ENCODE peak calls at places on chromosomes 6 and 20, in eight cellular contexts. One of them, this sample, is unnamed.

GRCh38 chr20:62929051-62929538 is 2.8 kb upstream of the DIDO1 start:
- DNase-seq in astrocyte of the cerebellum: no peak
- DNase-seq in GM13977: peak
- DNase-seq in AG08395: peak
- DNase-seq in NCI-H2107: no peak
- DNase-seq in activated CD4-positive, alpha-beta T cell treated with anti-CD3 and anti-CD28 coated beads, Interleukin-2, amount 10 ng/mL, durations not matched to agents 7 days and 5 days: peak
- DNase-seq in tibial artery: peak
- DNase-seq in frontal cortex: peak
- DNase-seq in this sample: no peak

GRCh38 chr20:16701296-16701695 is 28.5 kb upstream of the SNRPB2 start:
- DNase-seq in AG08395: peak
- DNase-seq in frontal cortex: no peak
- DNase-seq in tibial artery: no peak
- DNase-seq in GM13977: no peak
- DNase-seq in NCI-H2107: no peak
- DNase-seq in activated CD4-positive, alpha-beta T cell treated with anti-CD3 and anti-CD28 coated beads, Interleukin-2, amount 10 ng/mL, durations not matched to agents 7 days and 5 days: peak
- DNase-seq in astrocyte of the cerebellum: no peak
- DNase-seq in this sample: no peak

GRCh38 chr6:5671604-5672559 is 334.8 kb downstream of the NRN1 start:
- DNase-seq in NCI-H2107: no peak
- DNase-seq in AG08395: peak
- DNase-seq in frontal cortex: no peak
- DNase-seq in activated CD4-positive, alpha-beta T cell treated with anti-CD3 and anti-CD28 coated beads, Interleukin-2, amount 10 ng/mL, durations not matched to agents 7 days and 5 days: no peak
- DNase-seq in astrocyte of the cerebellum: no peak
- DNase-seq in GM13977: peak
- DNase-seq in tibial artery: peak
- DNase-seq in this sample: no peak

GRCh38 chr6:114170958-114171387 is 171.8 kb downstream of the HS3ST5 start:
- DNase-seq in AG08395: no peak
- DNase-seq in frontal cortex: no peak
- DNase-seq in tibial artery: no peak
- DNase-seq in GM13977: no peak
- DNase-seq in NCI-H2107: no peak
- DNase-seq in astrocyte of the cerebellum: no peak
- DNase-seq in activated CD4-positive, alpha-beta T cell treated with anti-CD3 and anti-CD28 coated beads, Interleukin-2, amount 10 ng/mL, durations not matched to agents 7 days and 5 days: no peak
- DNase-seq in this sample: no peak

GRCh38 chr20:40195742-40196141 is 493.3 kb downstream of the MAFB start:
- DNase-seq in tibial artery: no peak
- DNase-seq in NCI-H2107: no peak
- DNase-seq in GM13977: no peak
- DNase-seq in frontal cortex: no peak
- DNase-seq in astrocyte of the cerebellum: no peak
- DNase-seq in AG08395: no peak
- DNase-seq in activated CD4-positive, alpha-beta T cell treated with anti-CD3 and anti-CD28 coated beads, Interleukin-2, amount 10 ng/mL, durations not matched to agents 7 days and 5 days: no peak
- DNase-seq in this sample: no peak

GRCh38 chr6:149212892-149213786 is 104.4 kb upstream of the TAB2 start:
- DNase-seq in astrocyte of the cerebellum: no peak
- DNase-seq in tibial artery: no peak
- DNase-seq in AG08395: no peak
- DNase-seq in activated CD4-positive, alpha-beta T cell treated with anti-CD3 and anti-CD28 coated beads, Interleukin-2, amount 10 ng/mL, durations not matched to agents 7 days and 5 days: no peak
- DNase-seq in NCI-H2107: no peak
- DNase-seq in frontal cortex: no peak
- DNase-seq in GM13977: no peak
- DNase-seq in this sample: no peak

GRCh38 chr20:11117808-11118528 is 444.2 kb upstream of the JAG1 start:
- DNase-seq in GM13977: no peak
- DNase-seq in tibial artery: no peak
- DNase-seq in astrocyte of the cerebellum: peak
- DNase-seq in NCI-H2107: no peak
- DNase-seq in activated CD4-positive, alpha-beta T cell treated with anti-CD3 and anti-CD28 coated beads, Interleukin-2, amount 10 ng/mL, durations not matched to agents 7 days and 5 days: no peak
- DNase-seq in frontal cortex: no peak
- DNase-seq in AG08395: peak
- DNase-seq in this sample: no peak

GRCh38 chr20:43537921-43538854 is 20.6 kb upstream of the SGK2 start:
- DNase-seq in tibial artery: peak
- DNase-seq in GM13977: peak
- DNase-seq in astrocyte of the cerebellum: peak
- DNase-seq in frontal cortex: peak
- DNase-seq in NCI-H2107: no peak
- DNase-seq in AG08395: peak
- DNase-seq in activated CD4-positive, alpha-beta T cell treated with anti-CD3 and anti-CD28 coated beads, Interleukin-2, amount 10 ng/mL, durations not matched to agents 7 days and 5 days: peak
- DNase-seq in this sample: no peak

GRCh38 chr20:48852609-48853008 is 24.8 kb upstream of the PREX1 start:
- DNase-seq in activated CD4-positive, alpha-beta T cell treated with anti-CD3 and anti-CD28 coated beads, Interleukin-2, amount 10 ng/mL, durations not matched to agents 7 days and 5 days: no peak
- DNase-seq in GM13977: no peak
- DNase-seq in frontal cortex: no peak
- DNase-seq in tibial artery: no peak
- DNase-seq in astrocyte of the cerebellum: no peak
- DNase-seq in AG08395: no peak
- DNase-seq in NCI-H2107: no peak
- DNase-seq in this sample: no peak

GRCh38 chr6:27889628-27890315 is 22.4 kb downstream of the OR2B2 start:
- DNase-seq in astrocyte of the cerebellum: no peak
- DNase-seq in AG08395: no peak
- DNase-seq in tibial artery: no peak
- DNase-seq in frontal cortex: no peak
- DNase-seq in GM13977: no peak
- DNase-seq in activated CD4-positive, alpha-beta T cell treated with anti-CD3 and anti-CD28 coated beads, Interleukin-2, amount 10 ng/mL, durations not matched to agents 7 days and 5 days: peak
- DNase-seq in NCI-H2107: no peak
- DNase-seq in this sample: no peak

GRCh38 chr6:42551202-42551601 is 12.6 kb upstream of the UBR2 start:
- DNase-seq in activated CD4-positive, alpha-beta T cell treated with anti-CD3 and anti-CD28 coated beads, Interleukin-2, amount 10 ng/mL, durations not matched to agents 7 days and 5 days: no peak
- DNase-seq in astrocyte of the cerebellum: no peak
- DNase-seq in AG08395: peak
- DNase-seq in GM13977: no peak
- DNase-seq in NCI-H2107: no peak
- DNase-seq in frontal cortex: no peak
- DNase-seq in tibial artery: no peak
- DNase-seq in this sample: no peak

GRCh38 chr20:25259788-25260254 is 11.9 kb downstream of the PYGB start:
- DNase-seq in tibial artery: no peak
- DNase-seq in astrocyte of the cerebellum: no peak
- DNase-seq in activated CD4-positive, alpha-beta T cell treated with anti-CD3 and anti-CD28 coated beads, Interleukin-2, amount 10 ng/mL, durations not matched to agents 7 days and 5 days: no peak
- DNase-seq in NCI-H2107: no peak
- DNase-seq in GM13977: no peak
- DNase-seq in AG08395: no peak
- DNase-seq in frontal cortex: no peak
- DNase-seq in this sample: no peak

GRCh38 chr6:15431762-15432495 is 186.1 kb downstream of the JARID2 start:
- DNase-seq in AG08395: peak
- DNase-seq in activated CD4-positive, alpha-beta T cell treated with anti-CD3 and anti-CD28 coated beads, Interleukin-2, amount 10 ng/mL, durations not matched to agents 7 days and 5 days: no peak
- DNase-seq in GM13977: no peak
- DNase-seq in astrocyte of the cerebellum: no peak
- DNase-seq in frontal cortex: no peak
- DNase-seq in NCI-H2107: no peak
- DNase-seq in tibial artery: no peak
- DNase-seq in this sample: no peak

This sample was measured in smooth muscle cell of the brain vasculature.